ENCODE peak calls at places on chromosomes 3 and 15, in six cellular contexts. One of them, this sample, is unnamed.

GRCh38 chr3:4233488-4233887 is 69.7 kb upstream of the SETMAR start:
- DNase-seq in neural crest cell: no peak
- DNase-seq in stimulated activated naive B cell treated with anti-CD40 and anti-IgM and Interleukin-4, amounts not matched to agents 10 μg/mL and 1 μg/mL and 100 μg/mL, for 72 hours: no peak
- DNase-seq in Calu3: no peak
- DNase-seq in EH: no peak
- DNase-seq in astrocyte of the spinal cord: no peak
- DNase-seq in this sample: no peak

GRCh38 chr15:35696767-35697231 is 150.8 kb upstream of the DPH6 start:
- DNase-seq in Calu3: no peak
- DNase-seq in astrocyte of the spinal cord: peak; percentile 83
- DNase-seq in neural crest cell: no peak
- DNase-seq in EH: peak; percentile 83
- DNase-seq in stimulated activated naive B cell treated with anti-CD40 and anti-IgM and Interleukin-4, amounts not matched to agents 10 μg/mL and 1 μg/mL and 100 μg/mL, for 72 hours: no peak
- DNase-seq in this sample: no peak

GRCh38 chr3:41076399-41076798 is 122.9 kb upstream of the CTNNB1 start:
- DNase-seq in EH: no peak
- DNase-seq in Calu3: no peak
- DNase-seq in neural crest cell: no peak
- DNase-seq in astrocyte of the spinal cord: no peak
- DNase-seq in stimulated activated naive B cell treated with anti-CD40 and anti-IgM and Interleukin-4, amounts not matched to agents 10 μg/mL and 1 μg/mL and 100 μg/mL, for 72 hours: no peak
- DNase-seq in this sample: no peak

GRCh38 chr3:126402666-126403302 is 8.1 kb downstream of the CFAP100 start:
- DNase-seq in Calu3: no peak
- DNase-seq in EH: no peak
- DNase-seq in stimulated activated naive B cell treated with anti-CD40 and anti-IgM and Interleukin-4, amounts not matched to agents 10 μg/mL and 1 μg/mL and 100 μg/mL, for 72 hours: no peak
- DNase-seq in astrocyte of the spinal cord: no peak
- DNase-seq in neural crest cell: no peak
- DNase-seq in this sample: no peak

GRCh38 chr3:194730369-194730768 is 44.7 kb downstream of the FAM43A start:
- DNase-seq in EH: no peak
- DNase-seq in neural crest cell: no peak
- DNase-seq in stimulated activated naive B cell treated with anti-CD40 and anti-IgM and Interleukin-4, amounts not matched to agents 10 μg/mL and 1 μg/mL and 100 μg/mL, for 72 hours: no peak
- DNase-seq in astrocyte of the spinal cord: no peak
- DNase-seq in Calu3: peak; percentile 74
- DNase-seq in this sample: no peak

GRCh38 chr3:78165876-78166275 is 1126.0 kb downstream of the ROBO2 start:
- DNase-seq in stimulated activated naive B cell treated with anti-CD40 and anti-IgM and Interleukin-4, amounts not matched to agents 10 μg/mL and 1 μg/mL and 100 μg/mL, for 72 hours: no peak
- DNase-seq in Calu3: no peak
- DNase-seq in EH: no peak
- DNase-seq in astrocyte of the spinal cord: no peak
- DNase-seq in neural crest cell: no peak
- DNase-seq in this sample: no peak

GRCh38 chr3:32217339-32217738 is 21.1 kb upstream of the CMTM8 start:
- DNase-seq in Calu3: no peak
- DNase-seq in astrocyte of the spinal cord: no peak
- DNase-seq in stimulated activated naive B cell treated with anti-CD40 and anti-IgM and Interleukin-4, amounts not matched to agents 10 μg/mL and 1 μg/mL and 100 μg/mL, for 72 hours: no peak
- DNase-seq in neural crest cell: no peak
- DNase-seq in EH: no peak
- DNase-seq in this sample: no peak

GRCh38 chr3:115657168-115657567 is 33.9 kb downstream of the GAP43 start:
- DNase-seq in Calu3: no peak
- DNase-seq in EH: no peak
- DNase-seq in astrocyte of the spinal cord: no peak
- DNase-seq in stimulated activated naive B cell treated with anti-CD40 and anti-IgM and Interleukin-4, amounts not matched to agents 10 μg/mL and 1 μg/mL and 100 μg/mL, for 72 hours: no peak
- DNase-seq in neural crest cell: no peak
- DNase-seq in this sample: no peak

GRCh38 chr3:98972155-98972554 is 70.7 kb upstream of the DCBLD2 start:
- DNase-seq in stimulated activated naive B cell treated with anti-CD40 and anti-IgM and Interleukin-4, amounts not matched to agents 10 μg/mL and 1 μg/mL and 100 μg/mL, for 72 hours: no peak
- DNase-seq in EH: peak; percentile 94
- DNase-seq in neural crest cell: no peak
- DNase-seq in astrocyte of the spinal cord: peak; percentile 95
- DNase-seq in Calu3: no peak
- DNase-seq in this sample: no peak

GRCh38 chr3:103949690-103950089 is 1417.0 kb upstream of the ALCAM start:
- DNase-seq in EH: no peak
- DNase-seq in neural crest cell: no peak
- DNase-seq in stimulated activated naive B cell treated with anti-CD40 and anti-IgM and Interleukin-4, amounts not matched to agents 10 μg/mL and 1 μg/mL and 100 μg/mL, for 72 hours: no peak
- DNase-seq in Calu3: no peak
- DNase-seq in astrocyte of the spinal cord: no peak
- DNase-seq in this sample: no peak

This sample was measured in effector memory CD4-positive, alpha-beta T cell.